ENCODE peak calls at places on chromosomes 1 and 21, in ten cellular contexts. H is GM12865; S is CD8-positive, alpha-beta memory T cell; E is fibroblast of pulmonary artery; A is dorsolateral prefrontal cortex; T is IMR-90; Q is choroid plexus epithelial cell; L is body of pancreas; W is hepatocyte; V is AG10803. B is an unnamed sample.

GRCh38 chr1:224894915-224895314 is 34.6 kb upstream of the DNAH14 start:
- DNase-seq in L (no peak), S (no peak), T (peak; percentile 8), Q (peak; percentile 22), E (peak; percentile 33), W (peak; percentile 21), H (peak; percentile 4), A (no peak), V (peak; percentile 36), B (no peak)

GRCh38 chr1:39671433-39671792 is 494 bp downstream of the NT5C1A start:
- DNase-seq in A (peak; percentile 71), S (no peak), V (no peak), L (peak; percentile 53), W (peak; percentile 25), T (no peak), H (no peak), E (no peak), Q (no peak), B (no peak)

GRCh38 chr1:225973158-225973557 is 26.0 kb downstream of the SDE2 start:
- DNase-seq in W (no peak), S (no peak), E (no peak), T (no peak), V (no peak), Q (no peak), A (no peak), H (no peak), L (no peak), B (no peak)

GRCh38 chr1:17233675-17234074 is 15.2 kb upstream of the PADI3 start:
- DNase-seq in V (peak; percentile 92), T (peak; percentile 94), S (no peak), A (peak; percentile 67), L (peak; percentile 96), W (peak; percentile 45), H (no peak), Q (peak; percentile 63), E (peak; percentile 78), B (no peak)

GRCh38 chr1:91054780-91055481 is 33.1 kb upstream of the ZNF644 start:
- DNase-seq in A (no peak), E (no peak), V (no peak), W (no peak), L (no peak), H (peak; percentile 40), T (no peak), S (no peak), Q (no peak), B (peak; percentile 3)

GRCh38 chr1:12620142-12620865 is 2.3 kb upstream of the DHRS3 start:
- DNase-seq in T (no peak), H (peak; percentile 25), Q (no peak), V (peak; percentile 77), S (no peak), W (no peak), E (no peak), L (no peak), A (no peak), B (peak; percentile 49)

GRCh38 chr21:42539931-42540343 is 26.3 kb downstream of the SLC37A1 start:
- DNase-seq in E (no peak), V (no peak), L (no peak), S (no peak), Q (no peak), H (no peak), W (no peak), A (no peak), T (no peak), B (no peak)

GRCh38 chr1:21131200-21131599 is 45.5 kb downstream of the EIF4G3 start:
- DNase-seq in H (no peak), Q (no peak), V (no peak), S (no peak), W (no peak), E (no peak), A (no peak), L (no peak), T (no peak), B (no peak)

GRCh38 chr1:159964144-159964543 is 10.1 kb upstream of the SLAMF9 start:
- DNase-seq in V (no peak), W (no peak), T (no peak), Q (no peak), H (no peak), S (no peak), L (no peak), A (no peak), E (no peak), B (no peak)

GRCh38 chr1:189805735-189806134 is 671.9 kb downstream of the BRINP3 start:
- DNase-seq in S (no peak), A (no peak), L (no peak), H (no peak), T (no peak), W (no peak), E (peak; percentile 22), Q (no peak), V (no peak), B (no peak)

GRCh38 chr1:12407050-12407961 is 177.5 kb downstream of the VPS13D start:
- DNase-seq in T (peak; percentile 84), E (peak; percentile 67), S (no peak), L (peak; percentile 38), Q (peak; percentile 89), A (no peak), H (peak; percentile 28), W (peak; percentile 62), V (peak; percentile 80), B (peak; percentile 25)

GRCh38 chr1:201022178-201022823 is 1.2 kb downstream of the KIF21B start:
- DNase-seq in E (no peak), V (no peak), A (no peak), H (no peak), S (no peak), T (no peak), W (no peak), L (no peak), Q (no peak), B (no peak)

GRCh38 chr1:86596891-86597290 is 50.0 kb downstream of the CLCA4 start:
- DNase-seq in E (peak; percentile 10), L (no peak), V (no peak), Q (no peak), W (no peak), S (no peak), H (no peak), T (no peak), A (no peak), B (no peak)

GRCh38 chr1:37765937-37766664 is 1.2 kb upstream of the EPHA10 start:
- DNase-seq in T (no peak), W (no peak), V (no peak), A (no peak), L (no peak), H (peak; percentile 27), Q (peak; percentile 24), E (no peak), S (no peak), B (no peak)

GRCh38 chr1:51344602-51345299 is 14.4 kb upstream of the TTC39A start:
- DNase-seq in A (no peak), V (no peak), S (no peak), W (peak; percentile 70), L (peak; percentile 75), E (no peak), T (no peak), H (no peak), Q (no peak), B (no peak)

GRCh38 chr1:56927986-56928385 is 37.8 kb downstream of the C8B start:
- DNase-seq in Q (no peak), E (no peak), A (no peak), H (no peak), T (no peak), W (no peak), S (no peak), L (no peak), V (no peak), B (no peak)

GRCh38 chr1:88736633-88737248 is 52.7 kb downstream of the PKN2 start:
- DNase-seq in V (peak; percentile 51), W (peak; percentile 23), L (no peak), T (peak; percentile 55), E (peak; percentile 66), H (peak; percentile 49), Q (peak; percentile 77), A (no peak), S (no peak), B (no peak)

GRCh38 chr1:54498383-54499096 is 49.5 kb upstream of the ACOT11 start:
- DNase-seq in E (no peak), S (no peak), V (no peak), W (no peak), T (no peak), A (no peak), Q (peak; percentile 22), L (no peak), H (no peak), B (no peak)
- H3K4me3 ChIP-seq in E (no peak overlapping the region), S (no peak overlapping the region), V (peak overlapping the region; percentile 49), W (no peak overlapping the region), T (no peak overlapping the region), A (no peak overlapping the region), Q (no peak overlapping the region), L (no peak overlapping the region), H (no peak overlapping the region), B (no peak overlapping the region)

GRCh38 chr1:233293556-233294446 is 1.7 kb downstream of the PCNX2 start:
- DNase-seq in L (no peak), A (no peak), H (no peak), T (peak; percentile 35), V (peak; percentile 11), W (no peak), S (no peak), E (no peak), Q (peak; percentile 14), B (no peak)
- H3K4me3 ChIP-seq in L (no peak overlapping the region), A (no peak overlapping the region), H (no peak overlapping the region), T (no peak overlapping the region), V (no peak overlapping the region), W (no peak overlapping the region), S (no peak overlapping the region), E (no peak overlapping the region), Q (no peak overlapping the region), B (no peak overlapping the region)

GRCh38 chr1:112363636-112364035 is 32.4 kb upstream of the CTTNBP2NL start:
- DNase-seq in Q (no peak), V (peak; percentile 26), E (no peak), W (no peak), T (no peak), S (no peak), A (no peak), L (no peak), H (no peak), B (no peak)

GRCh38 chr1:112358061-112358770 is 37.8 kb upstream of the CTTNBP2NL start:
- DNase-seq in L (no peak), A (no peak), Q (peak; percentile 51), S (no peak), E (no peak), V (peak; percentile 88), H (no peak), T (peak; percentile 8), W (no peak), B (no peak)

GRCh38 chr1:112357467-112357866 is 38.5 kb upstream of the CTTNBP2NL start:
- DNase-seq in Q (no peak), L (no peak), S (no peak), T (no peak), W (no peak), H (no peak), E (no peak), A (no peak), V (no peak), B (no peak)

GRCh38 chr1:112358798-112359408 is 37.1 kb upstream of the CTTNBP2NL start:
- DNase-seq in V (peak; percentile 76), A (peak; percentile 82), S (no peak), H (peak; percentile 56), L (peak; percentile 74), Q (peak; percentile 80), E (peak; percentile 76), T (peak; percentile 45), W (peak; percentile 70), B (no peak)

GRCh38 chr1:112359961-112360767 is 35.9 kb upstream of the CTTNBP2NL start:
- DNase-seq in Q (peak; percentile 95), E (peak; percentile 95), A (peak; percentile 38), H (no peak), S (no peak), L (peak; percentile 49), V (peak; percentile 96), T (peak; percentile 71), W (peak; percentile 70), B (no peak)
- H3K4me3 ChIP-seq in Q (peak overlapping the region; percentile 6), E (peak overlapping the region; percentile 25), A (no peak overlapping the region), H (no peak overlapping the region), S (no peak overlapping the region), L (no peak overlapping the region), V (peak overlapping the region; percentile 48), T (no peak overlapping the region), W (no peak overlapping the region), B (no peak overlapping the region)

GRCh38 chr1:79193211-79194079 is 186.9 kb upstream of the ADGRL4 start:
- DNase-seq in E (peak; percentile 91), Q (peak; percentile 75), W (no peak), H (peak; percentile 48), S (no peak), L (no peak), T (peak; percentile 74), V (peak; percentile 40), A (no peak), B (no peak)
- H3K4me3 ChIP-seq in E (no peak overlapping the region), Q (peak overlapping the region; percentile 7), W (no peak overlapping the region), H (no peak overlapping the region), S (no peak overlapping the region), L (no peak overlapping the region), T (no peak overlapping the region), V (no peak overlapping the region), A (no peak overlapping the region), B (no peak overlapping the region)